ENCODE peak calls at places on chromosome 7, in eight cellular contexts. O is GM12865; A is GM10248; I is H9; Q is cardiac muscle cell; R is CD4-positive, alpha-beta T cell; H is HCT116; P is heart left ventricle. C is an unnamed sample.

GRCh38 chr7:19094971-19095370 is 22.5 kb downstream of the TWIST1 start:
- DNase-seq in O (no peak), A (no peak), I (no peak), Q (no peak), R (no peak), H (no peak), P (no peak), C (no peak)

GRCh38 chr7:157594306-157594705 is 257.5 kb downstream of the DNAJB6 start:
- DNase-seq in O (no peak), A (no peak), I (no peak), Q (no peak), R (no peak), H (no peak), P (peak), C (no peak)

GRCh38 chr7:18003286-18003685 is 24.4 kb downstream of the PRPS1L1 start:
- DNase-seq in O (no peak), A (no peak), I (no peak), Q (no peak), R (no peak), H (no peak), P (no peak), C (no peak)

GRCh38 chr7:107920048-107920772 is 29.2 kb downstream of the DLD start:
- DNase-seq in O (no peak), A (no peak), I (no peak), Q (no peak), R (no peak), H (no peak), P (no peak), C (no peak)

GRCh38 chr7:112395411-112395810 is 54.8 kb upstream of the IFRD1 start:
- DNase-seq in O (no peak), A (no peak), I (no peak), Q (no peak), R (no peak), H (no peak), P (no peak), C (no peak)

GRCh38 chr7:66013938-66014337 is 31.9 kb upstream of the GUSB start:
- DNase-seq in O (peak), A (no peak), I (peak), Q (peak), R (no peak), H (peak), P (no peak), C (no peak)

GRCh38 chr7:37198906-37199485 is 249.7 kb downstream of the ELMO1 start:
- DNase-seq in O (peak), A (peak), I (peak), Q (peak), R (peak), H (peak), P (peak), C (peak)

GRCh38 chr7:109964780-109965179 is 1126.1 kb upstream of the LRRN3 start:
- DNase-seq in O (no peak), A (no peak), I (no peak), Q (no peak), R (no peak), H (no peak), P (no peak), C (no peak)

GRCh38 chr7:59986-60675 is 132.2 kb upstream of the FAM20C start:
- DNase-seq in O (no peak), A (no peak), I (no peak), Q (no peak), R (no peak), H (no peak), P (no peak), C (peak)

GRCh38 chr7:27079234-27079975 is 16.4 kb downstream of the HOXA1 start:
- DNase-seq in O (peak), A (no peak), I (no peak), Q (no peak), R (no peak), H (no peak), P (no peak), C (no peak)

GRCh38 chr7:876972-877311 is 588 bp downstream of the GET4 start:
- DNase-seq in O (peak), A (peak), I (no peak), Q (no peak), R (no peak), H (no peak), P (no peak), C (no peak)

GRCh38 chr7:101816499-101817030 is 861 bp upstream of the CUX1 start:
- DNase-seq in O (peak), A (peak), I (no peak), Q (peak), R (no peak), H (no peak), P (peak), C (no peak)

GRCh38 chr7:84261509-84261908 is 66.9 kb upstream of the SEMA3A start:
- DNase-seq in O (no peak), A (no peak), I (no peak), Q (no peak), R (no peak), H (no peak), P (no peak), C (no peak)

GRCh38 chr7:108836246-108836645 is 266.6 kb downstream of the DNAJB9 start:
- DNase-seq in O (no peak), A (no peak), I (no peak), Q (no peak), R (no peak), H (no peak), P (no peak), C (no peak)

GRCh38 chr7:44882899-44883298 is 2.4 kb downstream of the PURB start:
- DNase-seq in O (no peak), A (no peak), I (no peak), Q (no peak), R (no peak), H (no peak), P (no peak), C (no peak)

GRCh38 chr7:91446819-91447218 is 182.6 kb downstream of the FZD1 start:
- DNase-seq in O (no peak), A (no peak), I (no peak), Q (no peak), R (no peak), H (no peak), P (no peak), C (no peak)

GRCh38 chr7:112995091-112995824 is 91.4 kb downstream of the GPR85 start:
- DNase-seq in O (no peak), A (no peak), I (no peak), Q (peak), R (no peak), H (no peak), P (no peak), C (no peak)

GRCh38 chr7:133052357-133052756 is 29.5 kb downstream of the CHCHD3 start:
- DNase-seq in O (no peak), A (no peak), I (no peak), Q (no peak), R (no peak), H (no peak), P (no peak), C (no peak)

GRCh38 chr7:142482899-142483658 is 225.2 kb upstream of the PRSS58 start:
- DNase-seq in O (peak), A (peak), I (peak), Q (peak), R (peak), H (peak), P (no peak), C (no peak)

GRCh38 chr7:130961128-130961601 is 227.2 kb upstream of the KLF14 start:
- DNase-seq in O (peak), A (peak), I (no peak), Q (no peak), R (peak), H (peak), P (no peak), C (no peak)

GRCh38 chr7:509426-509825 is 10.2 kb downstream of the PDGFA start:
- DNase-seq in O (no peak), A (no peak), I (no peak), Q (no peak), R (no peak), H (no peak), P (peak), C (no peak)

GRCh38 chr7:1666779-1667565 is 3.1 kb upstream of the ELFN1 start:
- DNase-seq in O (no peak), A (peak), I (peak), Q (peak), R (no peak), H (no peak), P (peak), C (peak)

GRCh38 chr7:70736715-70737460 is 395.1 kb upstream of the GALNT17 start:
- DNase-seq in O (no peak), A (no peak), I (no peak), Q (no peak), R (no peak), H (no peak), P (no peak), C (no peak)

GRCh38 chr7:117631652-117632051 is 151.8 kb downstream of the CFTR start:
- DNase-seq in O (no peak), A (no peak), I (no peak), Q (no peak), R (no peak), H (no peak), P (no peak), C (no peak)

GRCh38 chr7:86708334-86708733 is 64.6 kb downstream of the GRM3 start:
- DNase-seq in O (no peak), A (no peak), I (peak), Q (no peak), R (no peak), H (no peak), P (no peak), C (no peak)

GRCh38 chr7:122103064-122103463 is 41.0 kb downstream of the AASS start:
- DNase-seq in O (no peak), A (no peak), I (no peak), Q (no peak), R (no peak), H (no peak), P (no peak), C (no peak)

GRCh38 chr7:106737202-106737562 is 76.2 kb upstream of the CCDC71L start:
- DNase-seq in O (no peak), A (no peak), I (no peak), Q (no peak), R (no peak), H (no peak), P (no peak), C (no peak)

GRCh38 chr7:3650844-3651243 is 349.8 kb downstream of the SDK1 start:
- DNase-seq in O (no peak), A (no peak), I (no peak), Q (no peak), R (no peak), H (no peak), P (no peak), C (no peak)

GRCh38 chr7:78224923-78225322 is 426.4 kb downstream of the PHTF2 start:
- DNase-seq in O (no peak), A (no peak), I (no peak), Q (no peak), R (no peak), H (no peak), P (no peak), C (no peak)

GRCh38 chr7:88337556-88337955 is 30.9 kb upstream of the STEAP4 start:
- DNase-seq in O (no peak), A (no peak), I (no peak), Q (no peak), R (no peak), H (no peak), P (no peak), C (no peak)

GRCh38 chr7:157745721-157746709 is 409.2 kb downstream of the DNAJB6 start:
- DNase-seq in O (no peak), A (no peak), I (no peak), Q (no peak), R (no peak), H (no peak), P (no peak), C (no peak)

GRCh38 chr7:40535678-40536077 is 400.9 kb downstream of the SUGCT start:
- DNase-seq in O (no peak), A (no peak), I (no peak), Q (no peak), R (no peak), H (no peak), P (no peak), C (no peak)

GRCh38 chr7:40542982-40543741 is 408.4 kb downstream of the SUGCT start:
- DNase-seq in O (no peak), A (no peak), I (no peak), Q (no peak), R (no peak), H (no peak), P (no peak), C (no peak)

GRCh38 chr7:40536406-40536805 is 401.6 kb downstream of the SUGCT start:
- DNase-seq in O (no peak), A (no peak), I (no peak), Q (peak), R (no peak), H (no peak), P (no peak), C (no peak)

GRCh38 chr7:40541336-40541735 is 406.5 kb downstream of the SUGCT start:
- DNase-seq in O (no peak), A (no peak), I (no peak), Q (no peak), R (no peak), H (no peak), P (no peak), C (no peak)

DNA sequence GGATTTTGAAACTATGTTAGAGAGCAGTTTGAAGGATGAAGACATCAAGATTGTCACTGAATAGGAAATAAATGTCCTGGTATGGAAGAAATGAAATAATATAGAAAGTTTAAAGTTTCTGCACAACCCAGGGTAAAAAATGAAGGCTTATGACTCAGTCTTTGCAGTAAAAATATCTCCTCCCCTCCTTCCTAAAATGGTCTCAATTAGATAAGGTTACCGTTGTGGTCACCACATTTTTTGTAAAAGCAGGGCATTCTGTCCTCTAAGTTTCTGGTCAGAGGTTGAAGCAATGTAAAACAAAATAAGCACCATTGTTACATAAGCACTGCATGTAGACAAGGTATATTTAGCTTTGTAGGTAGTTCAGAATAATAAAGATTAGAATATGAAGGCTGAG is 403.5 kb downstream of the SUGCT start:
- DNase-seq in O (no peak), A (no peak), I (no peak), Q (no peak), R (no peak), H (no peak), P (no peak), C (no peak)
- TF ChIP-seq CTCF in O (no peak), A (no peak), I (no peak), Q (no peak), R (no peak), H (no peak), P (no peak), C (no peak)

GRCh38 chr7:32428546-32428945 is 61.6 kb downstream of the LSM5 start:
- DNase-seq in O (no peak), A (no peak), I (peak), Q (peak), R (no peak), H (no peak), P (no peak), C (no peak)

GRCh38 chr7:32427769-32428291 is 62.4 kb downstream of the LSM5 start:
- DNase-seq in O (peak), A (peak), I (peak), Q (peak), R (peak), H (peak), P (peak), C (peak)
- TF ChIP-seq CTCF in O (peak), A (no peak), I (peak), Q (peak), R (no peak), H (no peak), P (peak), C (peak)

GRCh38 chr7:16801111-16801542 is 3.7 kb downstream of the AGR2 start:
- DNase-seq in O (peak), A (peak), I (no peak), Q (peak), R (no peak), H (peak), P (no peak), C (no peak)
- TF ChIP-seq CTCF in O (peak), A (peak), I (peak), Q (peak), R (peak), H (peak), P (peak), C (peak)

GRCh38 chr7:23357190-23358093 is 58.3 kb downstream of the MALSU1 start:
- DNase-seq in O (peak), A (peak), I (no peak), Q (peak), R (no peak), H (peak), P (no peak), C (no peak)
- TF ChIP-seq CTCF in O (peak), A (peak), I (peak), Q (peak), R (peak), H (peak), P (peak), C (peak)

GRCh38 chr7:25832926-25833325 is 319.1 kb upstream of the NFE2L3 start:
- DNase-seq in O (no peak), A (no peak), I (no peak), Q (no peak), R (no peak), H (no peak), P (no peak), C (no peak)
- TF ChIP-seq CTCF in O (no peak), A (no peak), I (no peak), Q (no peak), R (no peak), H (no peak), P (no peak), C (no peak)

GRCh38 chr7:81260152-81260551 is 341.3 kb upstream of the SEMA3C start:
- DNase-seq in O (no peak), A (no peak), I (no peak), Q (no peak), R (no peak), H (no peak), P (no peak), C (no peak)

GRCh38 chr7:81256991-81257390 is 338.1 kb upstream of the SEMA3C start:
- DNase-seq in O (no peak), A (no peak), I (no peak), Q (peak), R (no peak), H (no peak), P (no peak), C (no peak)
- TF ChIP-seq CTCF in O (no peak), A (no peak), I (peak), Q (peak), R (no peak), H (no peak), P (peak), C (peak)

GRCh38 chr7:135238112-135238744 is 4.6 kb downstream of the STRA8 start:
- DNase-seq in O (peak), A (no peak), I (peak), Q (no peak), R (no peak), H (peak), P (no peak), C (no peak)
- TF ChIP-seq CTCF in O (peak), A (peak), I (peak), Q (peak), R (no peak), H (peak), P (no peak), C (peak)

C was measured in type B pancreatic cell.